ENCODE peak calls at places on chromosome 15, in four cellular contexts. S is heart right ventricle, T is activated T-helper 1 cell treated with Interleukin-2 at 50 U/mL for 16 hours, P is transverse colon. Y is an unnamed sample.

GRCh38 chr15:65323071-65323511 is 18.6 kb downstream of the RNU5B-1 start:
- DNase-seq in S (peak; percentile 79), T (no peak), P (peak; percentile 41), Y (no peak)

GRCh38 chr15:67070150-67070549 is 4.7 kb downstream of the SMAD3 start:
- DNase-seq in P (no peak), T (no peak), S (no peak), Y (peak; percentile 47)

GRCh38 chr15:83844742-83845141 is 190.8 kb downstream of the ADAMTSL3 start:
- DNase-seq in T (no peak), S (no peak), P (no peak), Y (no peak)

GRCh38 chr15:20645956-20646355 is 104.4 kb upstream of the GOLGA6L6 start:
- DNase-seq in T (no peak), S (peak; percentile 32), P (peak; percentile 31), Y (no peak)

GRCh38 chr15:40597024-40597423 is 3.0 kb downstream of the KNL1 start:
- DNase-seq in P (no peak), T (no peak), S (no peak), Y (no peak)

GRCh38 chr15:99594916-99595315 is 29.1 kb downstream of the MEF2A start:
- DNase-seq in P (no peak), S (no peak), T (no peak), Y (no peak)

GRCh38 chr15:68801572-68802148 is 19.0 kb downstream of the ANP32A start:
- DNase-seq in T (no peak), S (no peak), P (no peak), Y (no peak)

GRCh38 chr15:42324308-42324707 is 35.0 kb upstream of the CAPN3 start:
- DNase-seq in P (no peak), T (no peak), S (no peak), Y (peak; percentile 77)

GRCh38 chr15:101185336-101185735 is 66.5 kb downstream of the CHSY1 start:
- DNase-seq in T (no peak), P (no peak), S (no peak), Y (no peak)

GRCh38 chr15:57592836-57593420 is 1.2 kb downstream of the MYZAP start:
- DNase-seq in P (no peak), S (no peak), T (no peak), Y (no peak)

GRCh38 chr15:64901914-64902313 is 9.8 kb upstream of the ANKDD1A start:
- DNase-seq in T (no peak), P (no peak), S (no peak), Y (no peak)

GRCh38 chr15:40087991-40088928 is 20.4 kb downstream of the BMF start:
- DNase-seq in P (no peak), T (no peak), S (no peak), Y (no peak)

GRCh38 chr15:27396997-27397396 is 426.0 kb downstream of the GABRG3 start:
- DNase-seq in T (no peak), S (no peak), P (no peak), Y (no peak)

GRCh38 chr15:75639191-75639708 is 774 bp downstream of the IMP3 start:
- DNase-seq in S (no peak), P (no peak), T (no peak), Y (peak; percentile 2)

GRCh38 chr15:85455851-85456250 is 75.4 kb downstream of the AKAP13 start:
- DNase-seq in P (no peak), S (no peak), T (no peak), Y (no peak)

GRCh38 chr15:50712018-50712417 is 25.4 kb upstream of the TRPM7 start:
- DNase-seq in P (no peak), S (no peak), T (no peak), Y (no peak)

GRCh38 chr15:34889486-34889885 is 80.1 kb downstream of the AQR start:
- DNase-seq in T (no peak), S (no peak), P (no peak), Y (no peak)

GRCh38 chr15:41490355-41490754 is 3.3 kb upstream of the ITPKA start:
- DNase-seq in T (no peak), S (no peak), P (no peak), Y (peak; percentile 94)

GRCh38 chr15:94703591-94703990 is 472.2 kb downstream of the MCTP2 start:
- DNase-seq in P (no peak), T (no peak), S (no peak), Y (no peak)

GRCh38 chr15:75360391-75360790 is 8.0 kb downstream of the MAN2C1 start:
- DNase-seq in T (no peak), P (no peak), S (no peak), Y (no peak)

GRCh38 chr15:57476533-57476975 is 100.2 kb downstream of the CGNL1 start:
- DNase-seq in S (no peak), P (no peak), T (no peak), Y (no peak)

GRCh38 chr15:37764733-37765191 is 169.7 kb upstream of the TMCO5A start:
- DNase-seq in T (no peak), P (peak; percentile 10), S (no peak), Y (peak; percentile 83)

GRCh38 chr15:65189102-65189740 is 4.1 kb upstream of the CLPX start:
- DNase-seq in T (no peak), S (no peak), P (no peak), Y (peak; percentile 54)

GRCh38 chr15:71093089-71094024 is 21.9 kb upstream of the THSD4 start:
- DNase-seq in T (no peak), P (peak; percentile 72), S (no peak), Y (peak; percentile 89)

Y was measured in PC-3.